ENCODE peak calls at places on chromosome 5, in eight cellular contexts. F is astrocyte of the spinal cord, C is cardiac fibroblast, O is spleen, W is tibial nerve, G is endothelial cell, V is A673, P is tibial artery. U is an unnamed sample.

GRCh38 chr5:128276537-128277216 is 193.1 kb downstream of the SLC12A2 start:
- DNase-seq in F (peak), C (peak), O (no peak), W (no peak), G (no peak), V (no peak), P (no peak), U (no peak)

GRCh38 chr5:142466195-142466951 is 141.6 kb upstream of the SPRY4 start:
- DNase-seq in F (no peak), C (peak), O (no peak), W (no peak), G (no peak), V (peak), P (no peak), U (no peak)

GRCh38 chr5:29089591-29090141 is 2051.3 kb upstream of the CDH9 start:
- DNase-seq in F (no peak), C (no peak), O (no peak), W (no peak), G (no peak), V (no peak), P (no peak), U (no peak)

GRCh38 chr5:180114304-180115003 is 42.9 kb upstream of the RNF130 start:
- DNase-seq in F (no peak), C (no peak), O (peak), W (no peak), G (no peak), V (no peak), P (peak), U (no peak)

GRCh38 chr5:35129921-35130485 is 82.3 kb upstream of the AGXT2 start:
- DNase-seq in F (peak), C (peak), O (no peak), W (no peak), G (no peak), V (no peak), P (no peak), U (no peak)

GRCh38 chr5:77770293-77771005 is 5.7 kb downstream of the TBCA start:
- DNase-seq in F (no peak), C (peak), O (no peak), W (no peak), G (no peak), V (no peak), P (no peak), U (no peak)

GRCh38 chr5:133864711-133865110 is 103.7 kb downstream of the C5orf15 start:
- DNase-seq in F (no peak), C (no peak), O (peak), W (no peak), G (no peak), V (no peak), P (no peak), U (no peak)

GRCh38 chr5:67203701-67204074 is 7.1 kb upstream of the CD180 start:
- DNase-seq in F (no peak), C (no peak), O (no peak), W (no peak), G (no peak), V (no peak), P (no peak), U (no peak)

GRCh38 chr5:143931389-143931984 is 119.5 kb downstream of the HMHB1 start:
- DNase-seq in F (no peak), C (no peak), O (no peak), W (no peak), G (no peak), V (no peak), P (no peak), U (no peak)

GRCh38 chr5:62001640-62002039 is 304.4 kb upstream of the KIF2A start:
- DNase-seq in F (no peak), C (no peak), O (no peak), W (no peak), G (no peak), V (no peak), P (no peak), U (no peak)

GRCh38 chr5:35651002-35651756 is 33.5 kb downstream of the SPEF2 start:
- DNase-seq in F (peak), C (peak), O (no peak), W (peak), G (peak), V (peak), P (no peak), U (no peak)

GRCh38 chr5:77272206-77272605 is 61.7 kb downstream of the PDE8B start:
- DNase-seq in F (no peak), C (no peak), O (no peak), W (no peak), G (no peak), V (no peak), P (no peak), U (no peak)

GRCh38 chr5:142472306-142472951 is 147.6 kb upstream of the SPRY4 start:
- DNase-seq in F (peak), C (peak), O (no peak), W (no peak), G (no peak), V (peak), P (no peak), U (no peak)

GRCh38 chr5:96037128-96037527 is 75.5 kb upstream of the ELL2 start:
- DNase-seq in F (peak), C (peak), O (no peak), W (no peak), G (no peak), V (no peak), P (no peak), U (no peak)

GRCh38 chr5:58800410-58800809 is 217.5 kb downstream of the RAB3C start:
- DNase-seq in F (no peak), C (no peak), O (no peak), W (no peak), G (no peak), V (peak), P (no peak), U (no peak)

GRCh38 chr5:35675392-35675791 is 57.7 kb downstream of the SPEF2 start:
- DNase-seq in F (no peak), C (no peak), O (no peak), W (no peak), G (no peak), V (no peak), P (no peak), U (no peak)

GRCh38 chr5:157328277-157328912 is 62.5 kb downstream of the CYFIP2 start:
- DNase-seq in F (peak), C (peak), O (peak), W (peak), G (peak), V (peak), P (peak), U (no peak)

GRCh38 chr5:28809811-28810750 is 1771.7 kb upstream of the CDH9 start:
- DNase-seq in F (no peak), C (no peak), O (peak), W (no peak), G (no peak), V (no peak), P (no peak), U (peak)

GRCh38 chr5:56681346-56681745 is 134.0 kb upstream of the MAP3K1 start:
- DNase-seq in F (peak), C (peak), O (no peak), W (no peak), G (no peak), V (no peak), P (no peak), U (no peak)

GRCh38 chr5:65861830-65862241 is 64.5 kb upstream of the ERBIN start:
- DNase-seq in F (peak), C (peak), O (no peak), W (no peak), G (no peak), V (no peak), P (no peak), U (no peak)

GRCh38 chr5:168324864-168325615 is 33.6 kb downstream of the WWC1 start:
- DNase-seq in F (no peak), C (no peak), O (peak), W (no peak), G (no peak), V (no peak), P (peak), U (no peak)

GRCh38 chr5:36724429-36725332 is 118.3 kb downstream of the SLC1A3 start:
- DNase-seq in F (no peak), C (no peak), O (peak), W (peak), G (no peak), V (peak), P (peak), U (no peak)

GRCh38 chr5:140275837-140276236 is 27.1 kb downstream of the PFDN1 start:
- DNase-seq in F (no peak), C (no peak), O (no peak), W (no peak), G (no peak), V (no peak), P (no peak), U (no peak)

GRCh38 chr5:88727705-88728313 is 155.2 kb downstream of the MEF2C start:
- DNase-seq in F (peak), C (peak), O (no peak), W (no peak), G (no peak), V (peak), P (no peak), U (no peak)

GRCh38 chr5:9766581-9766980 is 136.4 kb upstream of the TAS2R1 start:
- DNase-seq in F (no peak), C (peak), O (no peak), W (no peak), G (no peak), V (no peak), P (no peak), U (no peak)

GRCh38 chr5:54379590-54379989 is 69.2 kb upstream of the ARL15 start:
- DNase-seq in F (no peak), C (no peak), O (no peak), W (no peak), G (no peak), V (no peak), P (no peak), U (no peak)
- TF ChIP-seq CTCF in F (no peak), C (no peak), O (no peak), W (no peak), G (no peak), V (peak), P (no peak), U (peak)

DNA sequence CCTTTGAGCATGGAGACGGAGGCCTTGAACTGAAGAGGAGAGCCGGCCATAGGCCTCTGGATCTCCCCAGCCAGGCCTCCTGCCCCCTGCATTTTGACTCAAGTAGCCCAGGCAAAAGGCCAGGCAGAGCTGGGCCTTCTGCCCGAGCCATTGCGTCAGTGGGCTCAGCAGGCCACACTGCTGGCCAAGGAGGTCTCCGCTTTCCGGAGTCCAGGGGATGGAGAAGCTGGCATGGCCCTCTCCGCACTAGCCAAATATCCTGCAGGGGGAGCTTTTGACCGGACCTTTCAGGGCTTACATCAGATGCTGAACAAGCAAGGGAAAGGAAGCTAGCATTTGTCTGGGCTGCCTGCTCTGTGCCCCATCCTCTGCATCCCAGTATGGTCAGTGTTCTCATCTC is 386.8 kb downstream of the TRIM36 start:
- DNase-seq in F (no peak), C (no peak), O (no peak), W (peak), G (peak), V (peak), P (peak), U (no peak)
- TF ChIP-seq CTCF in F (no peak), C (no peak), O (no peak), W (peak), G (no peak), V (no peak), P (no peak), U (no peak)

DNA sequence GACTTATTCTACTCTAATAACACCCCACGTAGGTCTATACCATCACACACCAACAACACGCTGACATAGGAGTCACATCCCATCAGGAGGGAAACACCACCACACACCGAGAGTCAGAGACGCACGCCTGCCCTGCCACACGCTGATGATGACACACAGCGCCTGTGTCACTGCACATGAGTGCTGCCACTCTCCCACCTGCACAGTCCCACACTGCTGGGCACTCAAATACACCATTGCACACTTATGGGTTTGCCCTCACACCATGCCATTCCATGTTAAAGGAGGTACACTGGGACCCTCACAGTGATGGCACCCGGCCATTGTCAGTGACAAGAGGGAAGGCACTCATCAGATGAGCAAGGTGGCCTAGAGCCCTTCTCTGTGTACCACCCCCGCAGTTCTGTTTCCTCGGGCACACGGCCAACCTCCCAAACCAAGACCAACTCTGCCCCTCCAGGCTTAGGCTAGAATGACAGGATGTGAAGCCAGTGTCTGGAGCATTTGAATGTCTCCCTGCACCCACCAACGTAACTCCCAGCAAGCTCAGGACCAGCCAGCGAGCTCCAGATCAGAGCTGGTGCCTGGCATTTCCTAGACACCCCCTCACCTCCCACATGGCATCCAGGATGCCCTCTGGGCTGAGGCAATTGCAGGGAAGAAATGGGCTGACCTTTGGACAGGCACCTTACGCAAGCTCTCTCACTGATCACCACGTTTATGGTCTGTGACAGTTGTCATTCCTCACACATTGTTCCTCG is 3.6 kb upstream of the CPLX2 start:
- DNase-seq in F (no peak), C (no peak), O (no peak), W (no peak), G (peak), V (peak), P (no peak), U (no peak)
- TF ChIP-seq CTCF in F (no peak), C (no peak), O (no peak), W (no peak), G (no peak), V (peak), P (no peak), U (peak)

DNA sequence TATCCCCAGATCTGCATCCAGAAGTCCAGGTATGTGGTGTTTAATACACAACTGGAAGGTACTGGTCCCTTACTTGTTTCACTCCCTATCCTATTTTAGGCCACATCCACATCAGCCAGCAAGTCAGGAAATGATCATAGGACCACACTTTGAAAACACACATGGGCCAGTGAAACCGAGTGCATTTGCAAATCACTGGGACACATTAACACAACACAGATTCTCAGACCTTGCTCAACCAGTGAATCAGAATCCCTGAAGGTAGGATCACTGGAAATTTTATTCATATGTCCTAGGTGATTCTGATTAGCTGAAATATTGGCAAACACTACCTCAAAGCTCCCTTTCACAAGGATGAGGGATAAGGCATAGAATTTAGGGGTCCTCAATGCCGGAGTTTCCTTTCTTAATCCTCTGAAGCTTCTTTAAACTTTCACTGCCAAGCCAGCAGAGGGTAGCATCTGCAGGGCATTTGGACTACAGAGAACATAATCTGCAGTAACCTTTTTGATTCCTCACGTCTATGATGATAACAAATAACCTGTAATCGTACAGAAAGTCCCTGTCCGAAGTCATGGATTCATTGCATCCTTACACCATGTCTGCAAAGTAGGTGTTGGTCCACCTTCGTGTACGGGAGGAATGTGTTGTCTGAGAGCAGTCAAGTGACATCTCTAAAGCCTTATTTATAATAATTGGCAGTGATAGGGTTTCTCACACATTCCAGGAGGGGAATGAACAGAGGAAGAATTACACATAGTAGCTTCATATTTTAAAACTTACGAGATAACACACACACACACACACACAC is 11.0 kb upstream of the ABLIM3 start:
- DNase-seq in F (no peak), C (no peak), O (no peak), W (no peak), G (no peak), V (no peak), P (no peak), U (no peak)
- TF ChIP-seq CTCF in F (peak), C (peak), O (no peak), W (no peak), G (no peak), V (peak), P (no peak), U (peak)

GRCh38 chr5:8756498-8757084 is 789.3 kb downstream of the SEMA5A start:
- DNase-seq in F (peak), C (peak), O (no peak), W (no peak), G (peak), V (no peak), P (no peak), U (no peak)
- TF ChIP-seq CTCF in F (peak), C (peak), O (no peak), W (peak), G (peak), V (no peak), P (peak), U (peak)

DNA sequence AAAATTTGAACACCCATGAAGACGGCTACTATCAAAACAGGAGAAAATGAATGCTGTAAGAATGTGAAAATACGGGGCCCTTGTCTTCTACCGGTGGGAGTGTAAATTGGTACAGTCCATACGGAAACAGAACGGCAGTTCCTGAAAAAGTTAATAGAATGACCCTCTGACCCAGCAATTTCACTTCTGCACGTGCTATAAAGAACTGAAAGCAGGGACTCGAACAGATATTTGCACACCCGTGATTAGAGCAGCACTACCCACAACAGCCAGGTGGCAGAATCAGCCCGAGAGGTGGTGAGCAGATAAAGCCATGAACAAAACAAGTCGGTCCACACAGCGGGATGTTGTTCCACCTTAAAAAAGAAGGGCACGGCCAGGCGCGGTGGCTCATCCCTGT is 22.6 kb upstream of the SLC12A7 start:
- DNase-seq in F (no peak), C (no peak), O (no peak), W (no peak), G (no peak), V (no peak), P (no peak), U (no peak)
- TF ChIP-seq CTCF in F (no peak), C (no peak), O (peak), W (no peak), G (no peak), V (no peak), P (no peak), U (no peak)

DNA sequence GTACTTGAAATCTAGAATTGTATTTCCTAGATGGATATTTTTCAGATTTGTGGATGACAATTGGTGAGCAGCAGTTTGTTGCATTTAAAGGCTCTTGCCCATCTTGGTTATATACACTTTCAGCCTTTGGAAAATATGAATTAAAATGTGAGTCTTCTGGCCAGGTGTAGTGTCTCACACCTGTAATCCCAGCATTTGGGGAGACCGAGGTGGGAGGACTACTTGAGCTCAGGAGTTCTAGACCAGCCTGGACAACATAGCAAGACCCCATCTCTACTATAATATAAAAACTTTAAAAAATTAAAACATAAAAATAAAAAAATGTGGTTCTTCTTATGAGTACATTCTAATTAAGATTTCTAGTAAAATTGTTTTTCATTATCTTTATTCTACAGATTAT is 102.0 kb downstream of the MTREX start:
- DNase-seq in F (no peak), C (no peak), O (no peak), W (no peak), G (no peak), V (no peak), P (no peak), U (no peak)
- TF ChIP-seq CTCF in F (no peak), C (no peak), O (no peak), W (no peak), G (no peak), V (no peak), P (no peak), U (no peak)

DNA sequence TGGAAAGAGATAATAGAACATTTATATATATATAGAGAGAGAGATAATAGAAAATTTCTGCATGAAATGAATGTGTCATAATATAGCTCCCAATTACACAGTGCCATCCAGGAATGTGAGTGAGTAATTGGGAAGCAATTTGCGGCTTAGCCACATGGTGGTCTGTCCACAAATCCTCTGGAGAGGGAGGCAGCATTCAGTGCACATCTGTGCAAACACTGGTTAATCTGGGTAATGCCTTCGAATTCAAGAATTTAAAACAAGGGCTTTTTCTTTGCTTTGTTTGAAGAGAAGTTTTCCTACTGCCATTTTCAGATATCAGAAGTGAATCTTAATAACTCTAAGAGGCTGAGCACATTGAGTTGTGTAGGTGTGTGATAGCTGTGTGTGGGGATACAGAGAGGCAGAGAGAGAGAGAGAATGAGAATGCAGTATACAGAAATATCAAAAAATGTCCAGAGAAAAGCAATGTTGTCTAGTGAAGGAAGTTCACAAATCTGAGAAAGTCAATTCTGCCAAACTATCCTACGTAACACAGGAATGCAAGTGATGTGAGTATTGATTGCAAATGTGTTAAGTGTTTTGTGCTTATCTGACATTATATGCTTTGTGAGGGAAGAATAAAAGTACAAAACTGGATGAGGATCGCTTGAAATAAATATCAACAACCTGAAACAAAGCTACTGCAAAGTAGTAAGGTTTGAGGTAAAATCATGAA is 134.6 kb downstream of the EDIL3 start:
- DNase-seq in F (peak), C (peak), O (no peak), W (no peak), G (peak), V (peak), P (no peak), U (no peak)
- TF ChIP-seq CTCF in F (no peak), C (no peak), O (no peak), W (no peak), G (no peak), V (no peak), P (no peak), U (peak)

GRCh38 chr5:154995679-154996078 is 17.9 kb upstream of the KIF4B start:
- DNase-seq in F (no peak), C (no peak), O (no peak), W (no peak), G (peak), V (peak), P (no peak), U (no peak)
- TF ChIP-seq CTCF in F (no peak), C (no peak), O (no peak), W (no peak), G (peak), V (peak), P (no peak), U (peak)